ENCODE peak calls at places on chromosomes 11 and 22, in eight cellular contexts. C is tibial nerve, A is suprapubic skin, J is A549, U is K562, X is stomach, S is sigmoid colon, V is H1. Q is an unnamed sample.
A peak's percentile ranks its signal among the peaks of the same experiment; 100 is the strongest.

GRCh38 chr11:121500717-121501116 is 48.0 kb upstream of the SORL1-AS1 start:
- DNase-seq in J (no peak), X (no peak), U (no peak), C (no peak), A (no peak), S (no peak), V (no peak), Q (no peak)

GRCh38 chr22:46043339-46043738 is 66.4 kb upstream of the WNT7B start:
- DNase-seq in S (peak; percentile 64), X (peak; percentile 24), J (no peak), U (no peak), A (peak; percentile 76), C (no peak), V (no peak), Q (no peak)

GRCh38 chr11:133967599-133968238 is 11.0 kb upstream of the IGSF9B start:
- DNase-seq in X (no peak), V (no peak), A (no peak), C (no peak), U (no peak), S (no peak), J (no peak), Q (no peak)

GRCh38 chr11:46485852-46486443 is 94.4 kb upstream of the CHRM4 start:
- DNase-seq in V (no peak), X (no peak), A (no peak), S (no peak), C (no peak), J (no peak), U (no peak), Q (no peak)

GRCh38 chr22:46081036-46081830 is 69.1 kb upstream of the PPARA start:
- DNase-seq in X (peak; percentile 33), S (peak; percentile 76), A (peak; percentile 79), U (no peak), C (peak; percentile 13), J (no peak), V (no peak), Q (peak; percentile 8)

GRCh38 chr11:3169235-3169951 is 4.3 kb upstream of the OSBPL5 start:
- DNase-seq in S (peak; percentile 79), J (peak; percentile 31), A (peak; percentile 85), V (no peak), C (no peak), U (peak; percentile 89), X (peak; percentile 34), Q (peak; percentile 24)

GRCh38 chr11:3674189-3674588 is 3.0 kb upstream of the CHRNA10 start:
- DNase-seq in U (peak; percentile 5), S (no peak), A (no peak), V (peak; percentile 5), C (no peak), J (peak; percentile 21), X (no peak), Q (no peak)

GRCh38 chr11:61256710-61257482 is 15.9 kb downstream of the PGA5 start:
- DNase-seq in V (no peak), U (no peak), S (no peak), X (no peak), J (no peak), C (no peak), A (no peak), Q (no peak)

GRCh38 chr11:58498464-58498863 is 9.4 kb downstream of the OR5B21 start:
- DNase-seq in X (no peak), S (no peak), V (no peak), C (no peak), J (no peak), A (no peak), U (no peak), Q (peak; percentile 8)

GRCh38 chr11:74641289-74641688 is 48.9 kb downstream of the POLD3 start:
- DNase-seq in C (no peak), U (peak; percentile 73), X (no peak), J (no peak), V (no peak), A (no peak), S (no peak), Q (no peak)

GRCh38 chr11:37597776-37598175 is 999.7 kb upstream of the RAG2 start:
- DNase-seq in V (no peak), J (no peak), A (no peak), X (no peak), U (no peak), C (no peak), S (no peak), Q (no peak)

GRCh38 chr11:69576069-69576782 is 64.7 kb upstream of the CCND1 start:
- DNase-seq in S (peak; percentile 53), V (no peak), C (no peak), U (no peak), J (no peak), X (no peak), A (peak; percentile 70), Q (no peak)

GRCh38 chr11:115623021-115623451 is 118.8 kb upstream of the CADM1 start:
- DNase-seq in S (peak; percentile 89), V (no peak), X (peak; percentile 42), J (peak; percentile 23), A (no peak), C (no peak), U (no peak), Q (peak; percentile 59)

GRCh38 chr11:72989727-72990126 is 152.4 kb downstream of the FCHSD2 start:
- DNase-seq in A (no peak), U (no peak), J (no peak), X (no peak), S (no peak), C (no peak), V (no peak), Q (no peak)

GRCh38 chr11:78209478-78209877 is 20.8 kb downstream of the USP35 start:
- DNase-seq in A (no peak), S (peak; percentile 54), U (no peak), V (no peak), J (no peak), C (no peak), X (no peak), Q (no peak)

GRCh38 chr22:27247691-27248434 is 553.7 kb downstream of the MN1 start:
- DNase-seq in U (no peak), J (no peak), S (no peak), V (no peak), C (no peak), X (no peak), A (no peak), Q (no peak)

GRCh38 chr11:45921561-45922424 is 663 bp upstream of the LARGE2 start:
- DNase-seq in X (peak; percentile 89), J (no peak), U (no peak), C (no peak), S (peak; percentile 63), V (peak; percentile 84), A (no peak), Q (peak; percentile 53)

DNA sequence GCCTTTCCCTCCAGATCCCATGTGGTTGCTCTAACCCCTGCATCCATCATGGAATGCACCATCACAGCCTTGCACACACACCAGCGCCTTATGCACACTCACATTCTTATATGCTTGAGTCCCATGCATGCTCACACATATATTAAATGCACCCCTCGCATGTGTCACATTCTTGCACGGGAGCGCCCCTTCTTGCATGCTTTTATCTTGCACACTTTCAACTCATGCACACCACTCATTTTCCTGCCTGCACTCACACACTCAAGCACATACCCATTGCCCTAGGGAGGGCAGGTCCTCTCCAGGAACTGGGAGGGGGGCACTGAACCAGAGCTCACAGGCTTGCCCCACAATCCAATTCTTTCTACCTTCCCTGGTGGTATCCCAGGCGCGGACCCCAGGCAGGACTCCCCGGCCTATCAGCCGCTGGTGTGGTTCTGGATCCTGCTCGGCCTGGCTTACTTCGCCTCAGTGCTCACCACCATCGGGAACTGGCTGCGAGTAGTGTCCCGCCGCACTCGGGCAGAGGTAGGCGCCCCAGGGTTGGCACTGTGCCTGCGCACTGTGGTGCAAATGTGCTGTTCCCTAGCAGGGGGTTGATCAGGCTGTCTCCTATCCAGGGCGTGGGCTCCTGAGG is 2.3 kb upstream of the CATSPERZ start:
- DNase-seq in J (no peak), X (no peak), U (no peak), V (no peak), C (no peak), A (no peak), S (no peak), Q (peak; percentile 38)
- H3K27ac ChIP-seq in J (no peak overlapping the region), X (no peak overlapping the region), U (no peak overlapping the region), V (no peak overlapping the region), C (no peak overlapping the region), A (no peak overlapping the region), S (no peak overlapping the region), Q (no peak overlapping the region)

DNA sequence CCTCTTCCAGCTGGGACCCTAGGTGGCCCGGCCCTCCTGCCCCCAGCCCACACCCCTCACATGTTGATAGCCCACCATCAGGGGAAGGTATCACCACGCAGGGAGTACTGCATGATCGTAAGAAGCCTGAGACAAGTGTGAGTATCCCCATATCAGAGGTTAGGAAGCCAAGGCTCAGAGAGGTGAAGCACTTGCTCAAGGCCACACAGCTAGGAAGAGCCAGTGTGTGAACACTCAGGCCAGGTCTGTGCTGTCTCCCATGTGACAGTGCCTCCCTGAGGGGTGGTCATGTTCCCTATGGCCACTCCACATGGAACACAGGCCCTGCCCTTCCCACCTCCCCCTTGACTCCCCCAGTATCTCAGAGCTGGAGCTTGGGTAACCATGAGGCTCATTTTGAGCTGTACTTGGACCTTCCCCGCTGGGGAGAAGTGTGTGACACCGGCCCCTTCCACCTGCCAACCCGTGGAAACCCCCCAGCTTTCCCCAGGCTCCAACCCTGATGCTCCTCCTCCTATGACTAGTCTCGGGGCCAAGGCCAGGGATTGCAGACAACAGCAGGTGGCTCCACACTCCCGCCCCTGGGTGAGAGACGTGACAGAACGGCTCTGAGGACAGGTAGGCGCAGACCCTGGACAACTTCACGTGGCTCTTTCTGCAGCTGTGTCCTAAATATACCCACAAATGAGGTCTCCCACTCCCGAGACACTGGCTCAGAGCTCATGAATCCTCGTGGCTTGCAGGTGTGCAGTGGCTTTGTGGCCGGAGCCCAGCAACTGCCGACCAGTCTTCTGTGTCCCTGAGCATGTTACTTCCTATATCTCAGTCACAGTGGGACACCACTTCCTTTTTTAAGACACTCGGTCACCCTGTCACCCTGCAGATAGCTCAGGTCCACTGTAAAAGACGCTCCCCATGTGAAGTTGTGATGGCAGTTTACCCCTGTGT is 55.3 kb downstream of the NECTIN1 start:
- DNase-seq in U (no peak), V (no peak), S (no peak), A (no peak), J (no peak), X (peak; percentile 30), C (no peak), Q (peak; percentile 46)
- TF ChIP-seq EP300 in U (no peak), V (no peak), S (no peak), A (no peak), J (no peak), X (no peak), C (no peak), Q (no peak)

GRCh38 chr11:93727985-93728791 is 13.1 kb downstream of the TAF1D start:
- DNase-seq in A (no peak), V (no peak), C (no peak), U (no peak), J (no peak), S (no peak), X (no peak), Q (no peak)
- TF ChIP-seq POLR2A in A (no peak), V (peak; percentile 68), C (no peak), U (no peak), J (no peak), S (no peak), X (no peak), Q (no peak)

GRCh38 chr11:102110761-102111010 is 439 bp downstream of the YAP1 start:
- DNase-seq in V (no peak), A (no peak), X (no peak), J (no peak), S (no peak), C (no peak), U (no peak), Q (no peak)
- H3K27ac ChIP-seq in V (peak overlapping the region; percentile 97), A (peak overlapping the region; percentile 100), X (peak overlapping the region; percentile 99), J (peak overlapping the region; percentile 99), S (peak overlapping the region; percentile 99), C (peak overlapping the region; percentile 95), U (no peak overlapping the region), Q (peak overlapping the region; percentile 99)

GRCh38 chr22:48424201-48424627 is 1403.5 kb downstream of the BRD1 start:
- DNase-seq in J (no peak), A (peak; percentile 71), V (no peak), U (no peak), S (no peak), X (no peak), C (no peak), Q (no peak)
- TF ChIP-seq EP300 in J (no peak), A (no peak), V (no peak), U (no peak), S (no peak), X (no peak), C (no peak), Q (no peak)

Q was measured in transverse colon.